ENCODE peak calls at places on chromosomes 4 and X, in four cellular contexts. One of them, this sample, is unnamed.

GRCh38 chrX:105874790-105875189 is 52.5 kb downstream of the NRK start:
- DNase-seq in Peyer's patch: no peak
- DNase-seq in A549: no peak
- DNase-seq in tibial nerve: no peak
- DNase-seq in this sample: no peak

GRCh38 chr4:180134116-180134866 is 2108.9 kb upstream of the TENM3 start:
- DNase-seq in Peyer's patch: peak; percentile 55
- DNase-seq in A549: no peak
- DNase-seq in tibial nerve: no peak
- DNase-seq in this sample: no peak

GRCh38 chrX:48598645-48599044 is 1.4 kb downstream of the WDR13 start:
- DNase-seq in Peyer's patch: no peak
- DNase-seq in A549: no peak
- DNase-seq in tibial nerve: no peak
- DNase-seq in this sample: no peak

GRCh38 chr4:93063325-93063724 is 759.6 kb downstream of the GRID2 start:
- DNase-seq in A549: no peak
- DNase-seq in Peyer's patch: no peak
- DNase-seq in tibial nerve: no peak
- DNase-seq in this sample: no peak

GRCh38 chrX:125475482-125475881 is 155.8 kb downstream of the TEX13C start:
- DNase-seq in tibial nerve: no peak
- DNase-seq in A549: no peak
- DNase-seq in Peyer's patch: no peak
- DNase-seq in this sample: no peak

GRCh38 chr4:179095585-179096228 is 1653.5 kb upstream of the AGA start:
- DNase-seq in Peyer's patch: no peak
- DNase-seq in A549: no peak
- DNase-seq in tibial nerve: no peak
- DNase-seq in this sample: no peak

GRCh38 chr4:7384929-7385890 is 49.5 kb downstream of the PSAPL1 start:
- DNase-seq in tibial nerve: no peak
- DNase-seq in A549: no peak
- DNase-seq in Peyer's patch: no peak
- DNase-seq in this sample: no peak

GRCh38 chr4:141388483-141388882 is 167.8 kb downstream of the ZNF330 start:
- DNase-seq in A549: no peak
- DNase-seq in tibial nerve: no peak
- DNase-seq in Peyer's patch: no peak
- DNase-seq in this sample: no peak

GRCh38 chr4:11799182-11799581 is 370.5 kb upstream of the HS3ST1 start:
- DNase-seq in tibial nerve: no peak
- DNase-seq in A549: no peak
- DNase-seq in Peyer's patch: no peak
- DNase-seq in this sample: no peak

GRCh38 chrX:24023972-24024664 is 2.9 kb downstream of the KLHL15 start:
- DNase-seq in tibial nerve: peak; percentile 4
- DNase-seq in A549: no peak
- DNase-seq in Peyer's patch: no peak
- DNase-seq in this sample: no peak

GRCh38 chrX:13123857-13124345 is 79.5 kb upstream of the FAM9C start:
- DNase-seq in A549: no peak
- DNase-seq in tibial nerve: no peak
- DNase-seq in Peyer's patch: no peak
- DNase-seq in this sample: no peak

GRCh38 chrX:96684339-96685204 is at the start of gene DIAPH2:
- DNase-seq in A549: peak; percentile 46
- DNase-seq in Peyer's patch: peak; percentile 85
- DNase-seq in tibial nerve: peak; percentile 54
- DNase-seq in this sample: peak; percentile 28

GRCh38 chrX:99480728-99481127 is 929.3 kb downstream of the PCDH19 start:
- DNase-seq in Peyer's patch: no peak
- DNase-seq in tibial nerve: no peak
- DNase-seq in A549: no peak
- DNase-seq in this sample: no peak

GRCh38 chrX:19627533-19627932 is 112.2 kb upstream of the MAP3K15 start:
- DNase-seq in Peyer's patch: no peak
- DNase-seq in A549: no peak
- DNase-seq in tibial nerve: no peak
- DNase-seq in this sample: no peak

GRCh38 chrX:38755319-38755718 is 45.9 kb upstream of the MID1IP1 start:
- DNase-seq in A549: no peak
- DNase-seq in tibial nerve: no peak
- DNase-seq in Peyer's patch: no peak
- DNase-seq in this sample: no peak

GRCh38 chr4:74258949-74259348 is 49.3 kb upstream of the EPGN start:
- DNase-seq in Peyer's patch: no peak
- DNase-seq in tibial nerve: peak; percentile 35
- DNase-seq in A549: no peak
- DNase-seq in this sample: no peak

GRCh38 chr4:88456757-88457306 is at the start of gene HERC5:
- DNase-seq in tibial nerve: peak; percentile 85
- DNase-seq in Peyer's patch: peak; percentile 94
- DNase-seq in A549: peak; percentile 82
- DNase-seq in this sample: peak; percentile 50
- TF ChIP-seq POLR2A in tibial nerve: peak; percentile 82
- TF ChIP-seq POLR2A in Peyer's patch: no peak
- TF ChIP-seq POLR2A in A549: no peak
- TF ChIP-seq POLR2A in this sample: no peak

GRCh38 chrX:78124304-78124703 is 15.1 kb downstream of the TAF9B start:
- DNase-seq in Peyer's patch: no peak
- DNase-seq in tibial nerve: no peak
- DNase-seq in A549: no peak
- DNase-seq in this sample: no peak
- TF ChIP-seq CTCF in Peyer's patch: no peak
- TF ChIP-seq CTCF in tibial nerve: no peak
- TF ChIP-seq CTCF in A549: peak; percentile 20
- TF ChIP-seq CTCF in this sample: no peak

GRCh38 chrX:52263417-52263816 is 78.7 kb downstream of the MAGED4 start:
- DNase-seq in A549: no peak
- DNase-seq in tibial nerve: no peak
- DNase-seq in Peyer's patch: no peak
- DNase-seq in this sample: no peak

GRCh38 chrX:52265713-52266112 is 81.0 kb downstream of the MAGED4 start:
- DNase-seq in tibial nerve: no peak
- DNase-seq in Peyer's patch: no peak
- DNase-seq in A549: no peak
- DNase-seq in this sample: no peak

GRCh38 chrX:52261125-52261462 is 76.4 kb downstream of the MAGED4 start:
- DNase-seq in tibial nerve: no peak
- DNase-seq in Peyer's patch: no peak
- DNase-seq in A549: no peak
- DNase-seq in this sample: no peak

GRCh38 chrX:52262195-52262546 is 77.5 kb downstream of the MAGED4 start:
- DNase-seq in Peyer's patch: no peak
- DNase-seq in tibial nerve: peak; percentile 4
- DNase-seq in A549: no peak
- DNase-seq in this sample: no peak

GRCh38 chrX:52261463-52262194 is 76.9 kb downstream of the MAGED4 start:
- DNase-seq in Peyer's patch: peak; percentile 90
- DNase-seq in tibial nerve: peak; percentile 87
- DNase-seq in A549: peak; percentile 50
- DNase-seq in this sample: peak; percentile 49
- TF ChIP-seq POLR2A in Peyer's patch: peak; percentile 17
- TF ChIP-seq POLR2A in tibial nerve: peak; percentile 65
- TF ChIP-seq POLR2A in A549: peak; percentile 84
- TF ChIP-seq POLR2A in this sample: no peak

GRCh38 chrX:39814391-39814790 is 283.4 kb downstream of the BCOR start:
- DNase-seq in Peyer's patch: no peak
- DNase-seq in A549: no peak
- DNase-seq in tibial nerve: peak; percentile 19
- DNase-seq in this sample: no peak
- TF ChIP-seq CTCF in Peyer's patch: no peak
- TF ChIP-seq CTCF in A549: peak; percentile 53
- TF ChIP-seq CTCF in tibial nerve: no peak
- TF ChIP-seq CTCF in this sample: peak; percentile 38

This sample was measured in esophagus squamous epithelium.